ENCODE peak calls at places on chromosomes 4 and X, in five cellular contexts. G is activated CD4-positive, alpha-beta T cell treated with anti-CD3 and anti-CD28 coated beads for 24 hours; M is SW 1271; Q is ovary; N is occipital lobe. Z is an unnamed sample.

GRCh38 chr4:2054217-2054616 is 4.9 kb upstream of the NAT8L start:
- DNase-seq in G (no peak), M (no peak), Q (no peak), N (no peak), Z (no peak)

GRCh38 chr4:4502694-4503311 is 39.0 kb downstream of the STX18 start:
- DNase-seq in G (no peak), M (no peak), Q (no peak), N (no peak), Z (peak; percentile 8)

GRCh38 chr4:52051615-52052474 is 741 bp downstream of the SPATA18 start:
- DNase-seq in G (no peak), M (no peak), Q (peak; percentile 52), N (peak; percentile 36), Z (no peak)

GRCh38 chr4:23945521-23946017 is 55.7 kb upstream of the PPARGC1A start:
- DNase-seq in G (no peak), M (peak; percentile 63), Q (no peak), N (no peak), Z (no peak)

GRCh38 chr4:113603926-113604325 is 157.6 kb downstream of the CAMK2D start:
- DNase-seq in G (no peak), M (no peak), Q (no peak), N (no peak), Z (no peak)

GRCh38 chr4:121950680-121951569 is 935 bp downstream of the TRPC3 start:
- DNase-seq in G (peak; percentile 6), M (peak; percentile 20), Q (peak; percentile 25), N (no peak), Z (no peak)

GRCh38 chr4:120773641-120774040 is 148.9 kb downstream of the PRDM5 start:
- DNase-seq in G (no peak), M (no peak), Q (no peak), N (no peak), Z (no peak)

GRCh38 chr4:56874166-56874565 is 33.5 kb upstream of the REST start:
- DNase-seq in G (no peak), M (no peak), Q (no peak), N (no peak), Z (no peak)

GRCh38 chrX:136586386-136586785 is 54.4 kb downstream of the VGLL1 start:
- DNase-seq in G (no peak), M (no peak), Q (no peak), N (no peak), Z (no peak)

GRCh38 chrX:1178580-1179057 is 33.8 kb downstream of the CRLF2 start:
- DNase-seq in G (no peak), M (no peak), Q (no peak), N (no peak), Z (no peak)

GRCh38 chr4:8242782-8243556 is 26.6 kb upstream of the HTRA3 start:
- DNase-seq in G (no peak), M (no peak), Q (no peak), N (no peak), Z (no peak)

Z was measured in stimulated activated CD8-positive, alpha-beta memory T cell treated with anti-CD3 and anti-CD28 coated beads, Interleukin-15, amount 100 ng/mL, for 48 hours.